ENCODE peak calls at places on chromosomes 13 and 19, in six cellular contexts. One of them, this sample, is unnamed.

GRCh38 chr13:97852181-97852874 is 101.1 kb upstream of the IPO5 start:
- DNase-seq in effector memory CD8-positive, alpha-beta T cell: no peak
- DNase-seq in effector CD4-positive, alpha-beta T cell: no peak
- DNase-seq in nucleus accumbens: no peak
- DNase-seq in astrocyte of the spinal cord: no peak
- DNase-seq in ascending aorta: no peak
- DNase-seq in this sample: no peak

GRCh38 chr13:39100996-39101751 is 62.9 kb downstream of the NHLRC3 start:
- DNase-seq in effector CD4-positive, alpha-beta T cell: no peak
- DNase-seq in nucleus accumbens: no peak
- DNase-seq in effector memory CD8-positive, alpha-beta T cell: no peak
- DNase-seq in astrocyte of the spinal cord: no peak
- DNase-seq in ascending aorta: no peak
- DNase-seq in this sample: no peak

GRCh38 chr19:483332-484072 is 12.8 kb upstream of the MADCAM1 start:
- DNase-seq in ascending aorta: no peak
- DNase-seq in effector memory CD8-positive, alpha-beta T cell: no peak
- DNase-seq in astrocyte of the spinal cord: no peak
- DNase-seq in effector CD4-positive, alpha-beta T cell: no peak
- DNase-seq in nucleus accumbens: no peak
- DNase-seq in this sample: no peak

GRCh38 chr13:51364404-51365008 is 25.0 kb downstream of the SERPINE3 start:
- DNase-seq in ascending aorta: no peak
- DNase-seq in effector memory CD8-positive, alpha-beta T cell: no peak
- DNase-seq in nucleus accumbens: no peak
- DNase-seq in astrocyte of the spinal cord: peak
- DNase-seq in effector CD4-positive, alpha-beta T cell: no peak
- DNase-seq in this sample: no peak

GRCh38 chr19:45091031-45091918 is 1.7 kb upstream of the PPP1R37 start:
- DNase-seq in effector memory CD8-positive, alpha-beta T cell: peak
- DNase-seq in astrocyte of the spinal cord: peak
- DNase-seq in ascending aorta: peak
- DNase-seq in nucleus accumbens: peak
- DNase-seq in effector CD4-positive, alpha-beta T cell: peak
- DNase-seq in this sample: peak

GRCh38 chr19:39341122-39341719 is 1.0 kb upstream of the SAMD4B start:
- DNase-seq in nucleus accumbens: no peak
- DNase-seq in ascending aorta: peak
- DNase-seq in effector memory CD8-positive, alpha-beta T cell: no peak
- DNase-seq in astrocyte of the spinal cord: no peak
- DNase-seq in effector CD4-positive, alpha-beta T cell: peak
- DNase-seq in this sample: peak

GRCh38 chr19:51742736-51743288 is 8.9 kb downstream of the FPR1 start:
- DNase-seq in ascending aorta: no peak
- DNase-seq in astrocyte of the spinal cord: peak
- DNase-seq in effector memory CD8-positive, alpha-beta T cell: no peak
- DNase-seq in nucleus accumbens: no peak
- DNase-seq in effector CD4-positive, alpha-beta T cell: no peak
- DNase-seq in this sample: no peak

GRCh38 chr19:14536926-14537692 is 7.7 kb downstream of the TECR start:
- DNase-seq in astrocyte of the spinal cord: no peak
- DNase-seq in nucleus accumbens: peak
- DNase-seq in effector CD4-positive, alpha-beta T cell: no peak
- DNase-seq in effector memory CD8-positive, alpha-beta T cell: no peak
- DNase-seq in ascending aorta: peak
- DNase-seq in this sample: peak

GRCh38 chr19:1513492-1514294 is 874 bp upstream of the ADAMTSL5 start:
- DNase-seq in effector CD4-positive, alpha-beta T cell: peak
- DNase-seq in astrocyte of the spinal cord: no peak
- DNase-seq in ascending aorta: no peak
- DNase-seq in effector memory CD8-positive, alpha-beta T cell: peak
- DNase-seq in nucleus accumbens: no peak
- DNase-seq in this sample: no peak

GRCh38 chr13:60268203-60268555 is 104.5 kb upstream of the DIAPH3 start:
- DNase-seq in astrocyte of the spinal cord: no peak
- DNase-seq in effector memory CD8-positive, alpha-beta T cell: no peak
- DNase-seq in ascending aorta: no peak
- DNase-seq in nucleus accumbens: no peak
- DNase-seq in effector CD4-positive, alpha-beta T cell: no peak
- DNase-seq in this sample: no peak

This sample was measured in glutamatergic neuron.